ENCODE peak calls at places on chromosome 4, in four cellular contexts. F is body of pancreas, S is adrenal gland, E is endothelial cell of umbilical vein. B is an unnamed sample.

GRCh38 chr4:150976478-150977118 is 38.5 kb downstream of the LRBA start:
- DNase-seq in E (no peak), F (no peak), S (no peak), B (no peak)

GRCh38 chr4:26048962-26049361 is 134.9 kb downstream of the SMIM20 start:
- DNase-seq in F (no peak), S (no peak), E (no peak), B (no peak)

GRCh38 chr4:153181293-153182080 is 22.8 kb upstream of the TRIM2 start:
- DNase-seq in E (no peak), F (no peak), S (no peak), B (no peak)

GRCh38 chr4:173227753-173228152 is 59.1 kb downstream of the GALNT7 start:
- DNase-seq in E (no peak), F (no peak), S (no peak), B (no peak)

GRCh38 chr4:140643571-140644055 is 74.9 kb upstream of the UCP1 start:
- DNase-seq in S (no peak), E (no peak), F (no peak), B (peak)

GRCh38 chr4:125464146-125464545 is 149.4 kb downstream of the FAT4 start:
- DNase-seq in E (no peak), F (no peak), S (no peak), B (no peak)

GRCh38 chr4:24763631-24764302 is 31.6 kb upstream of the SOD3 start:
- DNase-seq in F (no peak), S (no peak), E (no peak), B (no peak)

GRCh38 chr4:107988763-107989035 is 990 bp upstream of the HADH start:
- DNase-seq in E (no peak), F (no peak), S (no peak), B (no peak)

GRCh38 chr4:5611656-5612187 is 96.6 kb downstream of the EVC2 start:
- DNase-seq in E (peak), F (no peak), S (no peak), B (no peak)

GRCh38 chr4:27387706-27388105 is 527.1 kb downstream of the STIM2 start:
- DNase-seq in F (no peak), E (no peak), S (no peak), B (no peak)

GRCh38 chr4:169634975-169635374 is 14.6 kb downstream of the CLCN3 start:
- DNase-seq in S (no peak), F (peak), E (no peak), B (no peak)

GRCh38 chr4:10074767-10075105 is 41.9 kb downstream of the WDR1 start:
- DNase-seq in E (peak), S (peak), F (no peak), B (no peak)

GRCh38 chr4:26874110-26874509 is 13.5 kb downstream of the STIM2 start:
- DNase-seq in S (no peak), E (no peak), F (no peak), B (no peak)

GRCh38 chr4:95289028-95289634 is 259.6 kb downstream of the UNC5C start:
- DNase-seq in F (peak), S (peak), E (peak), B (no peak)

GRCh38 chr4:34720563-34720962 is 1523.8 kb downstream of the ARAP2 start:
- DNase-seq in E (peak), F (no peak), S (no peak), B (no peak)

GRCh38 chr4:105060628-105061027 is 86.0 kb upstream of the TET2 start:
- DNase-seq in E (no peak), S (no peak), F (peak), B (no peak)

GRCh38 chr4:41305486-41305885 is 48.8 kb downstream of the UCHL1 start:
- DNase-seq in F (no peak), E (no peak), S (no peak), B (no peak)

GRCh38 chr4:154332681-154333421 is 158.7 kb downstream of the DCHS2 start:
- DNase-seq in S (peak), F (peak), E (no peak), B (peak)

GRCh38 chr4:2254665-2255500 is 7.0 kb downstream of the MXD4 start:
- DNase-seq in F (peak), S (no peak), E (no peak), B (peak)

GRCh38 chr4:104901438-104901837 is 245.2 kb upstream of the TET2 start:
- DNase-seq in F (no peak), E (no peak), S (no peak), B (no peak)

GRCh38 chr4:145218251-145218650 is 37.9 kb upstream of the OTUD4 start:
- DNase-seq in F (peak), S (peak), E (no peak), B (no peak)

GRCh38 chr4:57553695-57554094 is 443.5 kb upstream of the IGFBP7 start:
- DNase-seq in E (no peak), F (no peak), S (no peak), B (no peak)

GRCh38 chr4:26083987-26084386 is 170.0 kb downstream of the SMIM20 start:
- DNase-seq in E (no peak), S (no peak), F (peak), B (no peak)

GRCh38 chr4:186500721-186501304 is 54.6 kb downstream of the MTNR1A start:
- DNase-seq in E (no peak), S (no peak), F (peak), B (no peak)

GRCh38 chr4:83855044-83855443 is 319.1 kb downstream of the GPAT3 start:
- DNase-seq in E (no peak), S (no peak), F (no peak), B (no peak)

GRCh38 chr4:3386486-3386885 is 55.3 kb upstream of the HGFAC start:
- DNase-seq in E (no peak), S (no peak), F (no peak), B (no peak)

GRCh38 chr4:3387154-3387942 is 54.4 kb upstream of the HGFAC start:
- DNase-seq in S (no peak), E (no peak), F (no peak), B (no peak)

GRCh38 chr4:3384391-3384770 is 57.4 kb upstream of the HGFAC start:
- DNase-seq in F (peak), S (no peak), E (no peak), B (no peak)

GRCh38 chr4:3385719-3386440 is 55.9 kb upstream of the HGFAC start:
- DNase-seq in E (no peak), S (no peak), F (no peak), B (no peak)

DNA sequence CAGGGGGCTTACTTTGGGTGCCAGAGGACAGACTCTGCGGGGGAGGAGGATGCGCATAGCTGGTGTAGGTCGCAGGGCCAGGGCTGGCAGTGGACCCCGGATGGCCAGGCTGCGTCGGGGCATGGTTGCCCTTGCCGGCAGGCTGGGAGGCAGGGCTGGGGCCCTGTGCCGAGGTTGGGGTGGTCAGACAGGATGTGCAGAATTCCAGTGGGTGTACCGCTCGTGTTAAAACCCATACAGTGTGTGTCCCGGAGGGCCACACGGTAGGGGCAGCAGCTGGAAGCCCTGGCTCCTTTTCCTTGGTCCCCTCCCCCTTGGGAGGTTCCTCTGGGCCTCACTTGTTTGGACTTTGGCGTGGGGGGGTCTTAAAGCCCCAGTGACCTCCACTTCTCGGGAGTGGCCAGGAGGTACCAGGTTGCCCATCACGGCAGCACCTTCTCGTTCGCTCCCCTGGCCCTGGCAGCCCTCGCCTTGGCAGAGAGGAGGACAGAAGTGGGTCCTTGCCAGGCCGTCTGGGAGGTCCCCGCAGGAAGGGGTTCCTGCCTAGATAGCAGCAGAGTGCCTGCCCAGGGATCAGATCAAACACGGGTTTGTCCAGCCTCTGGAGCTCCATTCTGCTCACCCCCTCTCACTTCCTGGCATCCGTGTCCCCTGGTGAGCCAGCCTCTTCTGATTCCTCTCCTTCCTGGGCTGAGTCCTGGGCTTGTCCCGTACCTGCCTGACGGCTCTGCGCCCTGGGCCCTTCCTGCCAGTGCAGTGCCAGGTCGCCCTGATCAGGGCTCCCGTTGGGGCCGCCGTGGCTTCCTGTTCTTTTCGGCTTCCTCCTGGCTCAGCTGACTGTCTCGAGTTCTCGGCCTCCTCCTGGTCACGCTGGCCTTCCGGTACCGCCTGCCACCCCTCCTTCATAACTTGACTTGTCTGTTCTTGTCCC is 56.7 kb upstream of the HGFAC start:
- DNase-seq in S (peak), F (peak), E (peak), B (peak)
- TF ChIP-seq POLR2A in S (no peak), F (peak), E (peak), B (no peak)

GRCh38 chr4:15002659-15003440 is 569 bp downstream of the CPEB2 start:
- DNase-seq in F (peak), E (peak), S (peak), B (peak)
- TF ChIP-seq POLR2A in F (peak), E (no peak), S (peak), B (no peak)

DNA sequence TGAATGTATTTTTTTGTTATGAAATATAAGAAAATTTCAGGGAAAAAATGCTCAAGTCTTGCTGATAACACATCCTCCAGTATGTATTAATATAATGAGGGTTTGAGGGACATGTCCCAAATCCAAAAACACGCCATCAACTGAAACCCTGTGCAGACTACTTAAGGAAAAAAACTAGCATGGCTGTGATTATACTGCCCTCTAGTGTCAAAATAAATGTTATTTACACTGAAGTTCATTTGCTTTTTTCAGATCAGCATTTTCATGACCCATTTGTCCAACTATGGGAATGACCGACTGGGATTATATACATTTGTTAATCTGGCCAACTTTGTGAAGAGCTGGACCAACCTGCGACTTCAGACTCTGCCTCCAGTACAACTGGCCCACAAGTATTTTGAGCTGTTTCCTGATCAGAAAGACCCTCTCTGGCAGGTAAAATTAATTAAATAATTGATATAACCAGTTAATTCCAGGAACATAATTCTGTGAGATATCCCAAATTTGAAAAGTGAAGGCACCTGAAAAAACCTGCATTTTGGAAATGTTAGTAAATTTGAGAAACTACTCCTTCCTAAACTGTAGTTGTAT is 128.5 kb downstream of the PRSS12 start:
- DNase-seq in E (peak), F (no peak), S (no peak), B (no peak)
- TF ChIP-seq POLR2A in E (no peak), F (no peak), S (no peak), B (no peak)

DNA sequence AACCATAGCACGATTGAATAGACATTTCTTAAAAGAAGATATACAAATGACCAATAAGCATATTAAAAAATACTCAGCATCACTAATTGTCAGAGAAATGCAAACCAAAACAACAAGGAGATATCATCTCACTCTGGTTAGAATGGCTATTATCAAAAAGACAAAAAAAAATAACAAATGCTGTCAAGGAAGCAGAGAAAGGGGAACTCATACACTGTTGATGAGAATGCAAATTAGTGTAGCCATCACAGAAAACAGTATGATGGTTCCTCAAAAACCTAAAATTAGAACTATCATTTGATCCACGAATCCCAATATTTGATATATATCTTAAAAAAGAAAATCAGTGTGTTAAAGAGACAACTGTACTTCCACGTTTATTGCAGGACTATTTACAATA is 71.7 kb upstream of the BANK1 start:
- DNase-seq in S (no peak), F (no peak), E (no peak), B (no peak)
- TF ChIP-seq POLR2A in S (no peak), F (no peak), E (no peak), B (no peak)

DNA sequence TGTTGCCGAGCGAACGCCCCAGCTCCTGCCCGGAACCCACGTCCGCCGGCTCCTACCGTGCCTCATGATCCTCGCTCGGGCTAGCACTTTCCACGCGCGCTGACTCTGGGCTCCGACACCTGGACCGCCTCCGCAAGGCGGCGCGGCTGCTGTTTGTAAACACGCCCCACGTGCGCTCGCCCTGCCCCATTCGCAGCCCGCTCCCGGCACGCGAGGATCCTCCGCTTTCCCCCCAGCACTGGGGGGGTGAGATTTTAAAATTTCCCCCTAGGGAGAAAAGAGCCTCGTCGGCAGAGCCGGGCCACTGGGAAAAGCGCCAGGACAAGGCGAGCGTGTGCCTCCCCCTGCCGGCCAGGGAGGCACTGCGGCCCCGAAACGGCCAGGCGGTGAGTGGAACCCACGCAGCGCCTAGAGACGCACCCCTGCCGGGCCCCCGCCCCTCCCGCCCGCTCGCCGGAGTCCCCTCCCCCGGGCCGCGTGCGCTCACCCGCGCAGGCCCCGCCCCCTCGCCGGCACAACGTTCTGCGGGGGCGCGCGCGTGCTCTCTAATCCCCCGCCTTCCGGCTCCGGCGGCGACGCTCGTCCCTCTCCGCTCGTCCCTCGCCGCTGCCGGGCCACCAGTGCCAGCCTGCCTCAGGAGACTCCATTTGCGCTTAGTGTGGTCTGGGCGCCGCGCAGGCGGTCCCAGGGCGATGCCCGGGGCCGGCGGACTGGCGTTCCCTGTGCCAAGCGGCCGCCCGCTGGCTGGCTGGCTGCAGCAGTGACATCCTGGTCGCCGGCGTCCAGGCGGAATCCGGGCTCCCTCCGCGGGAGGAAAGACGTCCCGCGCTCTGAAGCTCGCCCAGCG is at the start of gene TIGD2:
- DNase-seq in S (peak), F (peak), E (peak), B (peak)
- TF ChIP-seq POLR2A in S (peak), F (peak), E (peak), B (no peak)

DNA sequence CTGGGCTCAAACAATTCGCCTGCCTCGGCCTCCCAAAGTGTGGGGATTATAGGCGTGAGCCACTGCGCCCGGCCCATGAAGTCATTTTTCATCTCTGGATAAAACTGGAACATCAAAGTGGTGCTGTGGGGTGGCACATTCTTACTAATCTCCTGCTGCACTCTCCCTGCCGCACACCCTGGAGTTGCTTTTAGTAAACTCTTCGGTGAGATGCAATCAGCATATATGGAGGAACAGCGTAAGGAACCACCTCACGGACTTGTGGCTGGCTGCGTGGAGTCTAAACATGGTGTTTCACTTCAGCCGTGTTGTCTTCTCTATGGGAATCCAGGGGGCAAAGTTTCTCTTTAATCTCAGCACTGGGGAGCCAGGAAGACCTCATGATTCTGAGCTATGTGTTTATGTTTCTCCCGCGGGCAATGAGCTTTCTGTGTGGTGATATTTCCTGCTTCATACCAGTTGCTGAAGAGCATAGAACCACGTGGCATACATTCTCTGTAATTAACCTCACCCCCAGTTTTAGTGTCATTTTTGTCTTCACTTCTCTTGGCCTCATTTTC is 2.1 kb upstream of the RHOH start:
- DNase-seq in S (no peak), E (peak), F (no peak), B (no peak)
- TF ChIP-seq POLR2A in S (no peak), E (no peak), F (no peak), B (no peak)

DNA sequence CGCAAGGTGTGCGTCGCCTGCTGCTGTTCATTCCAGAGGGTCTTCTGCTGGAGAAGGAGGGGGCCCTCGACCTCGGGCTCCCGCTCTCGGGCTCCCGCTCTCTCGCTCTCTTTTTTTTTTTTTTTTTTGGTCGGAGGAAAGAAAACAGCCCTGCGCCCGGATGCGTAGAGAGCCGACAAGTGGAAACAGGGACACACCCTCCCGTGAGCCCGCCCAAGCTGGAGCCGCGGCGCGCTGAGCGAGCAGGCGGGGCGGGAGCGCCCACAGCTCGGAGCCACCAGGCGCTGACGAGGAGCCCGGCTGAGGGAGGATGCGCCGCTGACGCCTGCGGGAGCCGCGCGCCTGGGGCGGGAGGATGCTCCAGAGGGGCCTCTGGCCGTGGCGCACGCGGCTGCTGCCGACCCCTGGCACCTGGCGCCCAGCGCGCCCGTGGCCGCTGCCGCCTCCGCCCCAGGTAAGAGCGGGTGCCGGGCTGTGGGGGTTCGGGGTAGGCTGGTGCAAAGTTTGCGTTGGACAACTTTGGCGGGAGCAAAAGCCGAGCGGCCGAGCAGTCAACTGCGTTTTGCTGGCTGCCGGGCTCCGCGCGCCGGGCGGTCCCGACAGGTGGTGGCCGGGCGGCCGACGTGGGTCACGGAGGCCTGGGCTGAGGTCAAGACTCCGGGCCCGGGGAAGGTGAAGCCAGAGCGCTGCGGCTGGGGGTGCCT is at the start of gene MCUB:
- DNase-seq in F (peak), S (peak), E (peak), B (peak)
- TF ChIP-seq POLR2A in F (peak), S (peak), E (no peak), B (peak)

GRCh38 chr4:22072726-22073125 is 124.2 kb upstream of the KCNIP4 start:
- DNase-seq in E (no peak), F (no peak), S (no peak), B (no peak)
- TF ChIP-seq POLR2A in E (no peak), F (no peak), S (no peak), B (no peak)

GRCh38 chr4:77819409-77819835 is 254 bp upstream of the CNOT6L start:
- DNase-seq in E (no peak), F (peak), S (no peak), B (no peak)
- TF ChIP-seq POLR2A in E (no peak), F (no peak), S (peak), B (no peak)